ENCODE peak calls at places on chromosomes 13 and 19, in four cellular contexts. O is cardiac muscle cell, I is keratinocyte, Y is right atrium auricular region. X is an unnamed sample.

GRCh38 chr19:3642987-3643386 is 16.4 kb upstream of the CACTIN start:
- DNase-seq in O (peak; percentile 11), I (no peak), Y (no peak), X (no peak)

GRCh38 chr13:75776550-75776949 is 140.4 kb downstream of the LMO7 start:
- DNase-seq in O (no peak), I (no peak), Y (no peak), X (no peak)

GRCh38 chr13:20514866-20515265 is 10.8 kb downstream of the CRYL1 start:
- DNase-seq in O (no peak), I (no peak), Y (no peak), X (no peak)

GRCh38 chr13:107296804-107297203 is 728.9 kb upstream of the ARGLU1 start:
- DNase-seq in O (no peak), I (no peak), Y (no peak), X (no peak)

GRCh38 chr13:84400711-84401110 is 518.4 kb upstream of the SLITRK1 start:
- DNase-seq in O (no peak), I (peak; percentile 48), Y (no peak), X (peak; percentile 74)

GRCh38 chr19:14112051-14112808 is 5.3 kb downstream of the PRKACA start:
- DNase-seq in O (no peak), I (no peak), Y (peak; percentile 67), X (no peak)

GRCh38 chr19:18020212-18021067 is 12.5 kb downstream of the ARRDC2 start:
- DNase-seq in O (no peak), I (no peak), Y (peak; percentile 96), X (peak; percentile 45)

GRCh38 chr19:58399903-58400637 is 4.6 kb downstream of the RNF225 start:
- DNase-seq in O (no peak), I (no peak), Y (no peak), X (peak; percentile 44)

GRCh38 chr19:6087074-6087506 is 23.2 kb downstream of the RFX2 start:
- DNase-seq in O (no peak), I (no peak), Y (no peak), X (no peak)

GRCh38 chr19:34482380-34483250 is 1.1 kb downstream of the WTIP start:
- DNase-seq in O (peak; percentile 64), I (no peak), Y (no peak), X (peak; percentile 40)

GRCh38 chr19:6018786-6019185 is 40.8 kb upstream of the RANBP3 start:
- DNase-seq in O (peak; percentile 39), I (no peak), Y (no peak), X (no peak)

GRCh38 chr19:33376423-33376822 is 2.9 kb downstream of the CEBPG start:
- DNase-seq in O (no peak), I (peak; percentile 55), Y (peak; percentile 94), X (peak; percentile 88)

GRCh38 chr13:87674143-87674772 is 3.1 kb downstream of the SLITRK5 start:
- DNase-seq in O (peak; percentile 14), I (no peak), Y (no peak), X (no peak)

GRCh38 chr13:59247166-59247565 is 916.6 kb downstream of the DIAPH3 start:
- DNase-seq in O (no peak), I (no peak), Y (no peak), X (no peak)

GRCh38 chr13:81874253-81874652 is 1533.3 kb upstream of the SPRY2 start:
- DNase-seq in O (no peak), I (no peak), Y (no peak), X (no peak)

GRCh38 chr19:4914736-4915501 is 5.6 kb downstream of the UHRF1 start:
- DNase-seq in O (no peak), I (peak; percentile 58), Y (no peak), X (peak; percentile 54)

GRCh38 chr13:20073775-20074174 is 87.1 kb downstream of the GJA3 start:
- DNase-seq in O (no peak), I (no peak), Y (no peak), X (no peak)

GRCh38 chr19:52566588-52566987 is 3.5 kb upstream of the ZNF701 start:
- DNase-seq in O (no peak), I (peak; percentile 17), Y (no peak), X (peak; percentile 10)

GRCh38 chr13:38395505-38395803 is 45.8 kb downstream of the UFM1 start:
- DNase-seq in O (no peak), I (no peak), Y (no peak), X (no peak)

GRCh38 chr13:60000986-60001385 is 162.7 kb downstream of the DIAPH3 start:
- DNase-seq in O (no peak), I (no peak), Y (no peak), X (no peak)

GRCh38 chr13:100646030-100646673 is 28.4 kb downstream of the TMTC4 start:
- DNase-seq in O (peak; percentile 27), I (no peak), Y (no peak), X (peak; percentile 20)

GRCh38 chr13:113802090-113802531 is 43.1 kb downstream of the TMEM255B start:
- DNase-seq in O (peak; percentile 58), I (no peak), Y (no peak), X (peak; percentile 81)
- TF ChIP-seq CTCF in O (peak; percentile 9), I (peak; percentile 7), Y (no peak), X (peak; percentile 11)

GRCh38 chr13:113839536-113840204 is 24.2 kb downstream of the GAS6 start:
- DNase-seq in O (no peak), I (no peak), Y (no peak), X (no peak)
- H3K4me3 ChIP-seq in O (no peak overlapping the region), I (peak overlapping the region; percentile 18), Y (no peak overlapping the region), X (peak overlapping the region; percentile 12)

GRCh38 chr19:39474139-39474620 is 6.5 kb upstream of the TIMM50 start:
- DNase-seq in O (peak; percentile 83), I (no peak), Y (no peak), X (peak; percentile 19)
- TF ChIP-seq CTCF in O (peak; percentile 89), I (peak; percentile 88), Y (peak; percentile 70), X (peak; percentile 74)

GRCh38 chr19:40600086-40600917 is 867 bp upstream of the LTBP4 start:
- DNase-seq in O (no peak), I (no peak), Y (no peak), X (no peak)
- H3K4me3 ChIP-seq in O (no peak overlapping the region), I (no peak overlapping the region), Y (peak overlapping the region; percentile 57), X (no peak overlapping the region)

DNA sequence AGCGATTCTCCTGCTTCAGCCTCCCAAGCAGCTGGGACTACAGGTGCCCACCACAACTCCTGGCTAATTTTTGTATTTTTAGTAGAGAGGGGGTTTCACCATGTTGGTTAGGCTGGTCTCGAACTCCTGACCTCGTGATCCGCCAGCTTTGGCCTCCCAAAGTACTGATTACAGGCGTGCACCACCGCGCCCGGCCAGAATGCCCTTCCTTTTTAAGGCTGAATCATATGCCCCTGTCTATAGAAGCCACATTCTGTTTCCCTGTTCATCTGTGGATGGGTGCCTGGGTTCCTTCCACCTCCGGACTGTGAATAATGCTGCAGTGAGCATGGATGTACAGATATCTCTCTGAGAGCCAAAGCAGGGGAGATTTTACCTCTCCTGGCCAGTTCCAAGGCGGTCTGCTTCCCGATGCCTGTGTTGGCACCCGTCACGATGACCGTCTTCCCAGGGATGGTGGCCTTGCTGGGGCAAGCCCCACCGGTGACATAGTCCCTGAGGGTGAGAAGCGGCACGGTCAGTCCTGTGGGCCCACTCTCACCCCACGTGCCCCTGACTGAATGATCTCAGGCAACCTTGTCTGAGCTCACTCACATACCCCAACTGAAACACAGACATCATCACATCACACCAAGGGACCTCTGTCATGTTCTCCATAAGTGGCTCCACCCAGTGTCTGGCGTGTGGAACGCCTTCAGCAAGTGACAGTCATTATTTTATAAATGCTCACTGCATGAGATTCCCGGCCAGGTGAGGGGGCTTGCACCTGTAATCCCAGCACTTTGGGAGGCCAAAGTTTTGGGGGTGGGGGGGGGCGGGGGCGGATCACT is 4.0 kb downstream of the RDH13 start:
- DNase-seq in O (no peak), I (no peak), Y (no peak), X (no peak)
- TF ChIP-seq CTCF in O (no peak), I (no peak), Y (no peak), X (no peak)

DNA sequence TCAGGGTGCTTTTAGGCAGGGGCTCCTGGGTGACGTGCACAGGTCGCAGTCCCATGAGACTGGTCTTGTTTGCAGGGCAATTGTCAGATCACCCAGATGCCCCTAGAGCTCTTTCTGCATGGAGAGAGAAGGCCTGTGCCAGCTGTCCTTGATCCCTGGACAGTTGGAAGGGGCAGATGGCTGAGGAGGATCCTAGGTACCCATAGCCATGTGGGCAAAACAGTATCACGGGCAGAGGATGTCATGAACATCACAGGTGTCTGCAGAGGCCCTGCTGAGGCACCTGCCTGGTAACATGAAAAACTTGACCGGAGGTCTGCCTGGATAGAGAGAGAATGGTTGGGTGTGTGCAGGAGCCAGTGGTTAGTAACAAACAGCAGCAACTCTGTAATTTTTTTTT is 99.3 kb downstream of the ZNF536 start:
- DNase-seq in O (no peak), I (no peak), Y (no peak), X (no peak)
- H3K4me3 ChIP-seq in O (no peak overlapping the region), I (no peak overlapping the region), Y (no peak overlapping the region), X (no peak overlapping the region)